ENCODE peak calls at places on chromosomes 11 and 22, in nine cellular contexts. R, E, G, Y, I, F, K, H and S are unnamed samples.

GRCh38 chr11:130478204-130478701 is 29.8 kb downstream of the ADAMTS15 start:
- DNase-seq in F (peak; percentile 80), H (peak; percentile 89), Y (peak; percentile 47), R (no peak), K (no peak), I (peak; percentile 60), E (peak; percentile 95), G (no peak), S (peak; percentile 87)

GRCh38 chr11:20049231-20049630 is 111.0 kb downstream of the DBX1 start:
- DNase-seq in I (peak; percentile 15), Y (no peak), R (no peak), H (no peak), F (no peak), G (no peak), E (peak; percentile 39), K (no peak), S (no peak)

GRCh38 chr11:32081129-32081641 is 9.7 kb upstream of the RCN1 start:
- DNase-seq in G (no peak), Y (no peak), R (no peak), K (no peak), H (no peak), I (no peak), E (peak; percentile 34), F (no peak), S (no peak)

GRCh38 chr22:48449466-48450187 is 1378.0 kb downstream of the BRD1 start:
- DNase-seq in E (no peak), I (no peak), F (no peak), G (no peak), H (no peak), Y (no peak), R (no peak), K (no peak), S (no peak)

GRCh38 chr11:93689166-93689734 is 27.8 kb downstream of the CEP295 start:
- DNase-seq in E (no peak), Y (no peak), R (no peak), G (no peak), H (no peak), F (no peak), I (no peak), K (no peak), S (no peak)

GRCh38 chr11:120977470-120977869 is 46.4 kb upstream of the TBCEL start:
- DNase-seq in I (no peak), H (no peak), K (no peak), Y (no peak), F (no peak), G (no peak), E (no peak), R (no peak), S (no peak)

GRCh38 chr11:3824714-3825472 is 15.9 kb downstream of the RHOG start:
- DNase-seq in K (no peak), H (no peak), I (peak; percentile 98), Y (peak; percentile 73), R (no peak), E (peak; percentile 70), F (peak; percentile 66), G (peak; percentile 92), S (peak; percentile 81)

GRCh38 chr11:1295591-1295990 is 13.8 kb downstream of the TOLLIP start:
- DNase-seq in I (no peak), G (no peak), H (peak; percentile 20), K (no peak), E (no peak), F (no peak), Y (no peak), R (no peak), S (peak; percentile 68)

GRCh38 chr22:39454385-39454871 is 2.4 kb upstream of the MGAT3 start:
- DNase-seq in I (peak; percentile 79), Y (no peak), E (peak; percentile 74), F (no peak), H (no peak), K (no peak), G (no peak), R (no peak), S (no peak)

GRCh38 chr11:95375881-95376280 is 144.9 kb upstream of the SESN3 start:
- DNase-seq in K (no peak), I (no peak), E (peak; percentile 76), F (no peak), R (no peak), H (no peak), G (no peak), Y (no peak), S (no peak)

GRCh38 chr11:122746611-122747305 is 91.2 kb downstream of the UBASH3B start:
- DNase-seq in Y (no peak), H (no peak), E (no peak), G (no peak), K (no peak), R (no peak), F (no peak), I (no peak), S (no peak)

GRCh38 chr11:9823439-9823838 is 159.6 kb downstream of the SWAP70 start:
- DNase-seq in H (no peak), I (no peak), R (no peak), K (no peak), G (no peak), F (no peak), Y (no peak), E (no peak), S (no peak)

GRCh38 chr22:21681566-21682370 is 16.0 kb downstream of the PPIL2 start:
- DNase-seq in R (no peak), H (no peak), G (no peak), F (no peak), I (peak; percentile 32), K (no peak), Y (no peak), E (no peak), S (no peak)

GRCh38 chr22:32336185-32336603 is 21.5 kb upstream of the RFPL3 start:
- DNase-seq in G (no peak), E (no peak), R (no peak), I (peak; percentile 52), Y (no peak), F (no peak), K (no peak), H (no peak), S (no peak)

GRCh38 chr11:111777094-111778046 is 11.2 kb upstream of the PPP2R1B start:
- DNase-seq in E (peak; percentile 89), H (no peak), Y (peak; percentile 51), I (no peak), K (peak; percentile 52), F (no peak), G (peak; percentile 8), R (no peak), S (no peak)

GRCh38 chr11:68715685-68716084 is 31.3 kb downstream of the GAL start:
- DNase-seq in E (no peak), F (no peak), H (no peak), K (no peak), I (no peak), Y (no peak), R (no peak), G (no peak), S (no peak)

GRCh38 chr11:85827768-85828639 is 17.1 kb upstream of the SYTL2 start:
- DNase-seq in G (no peak), Y (no peak), I (no peak), H (no peak), E (peak; percentile 69), R (no peak), F (no peak), K (no peak), S (no peak)

GRCh38 chr11:23789938-23790371 is 706.9 kb upstream of the LUZP2 start:
- DNase-seq in H (no peak), Y (peak; percentile 50), G (no peak), I (no peak), K (no peak), R (no peak), E (peak; percentile 27), F (no peak), S (no peak)

GRCh38 chr22:46734830-46735453 is 3.1 kb downstream of the CERK start:
- DNase-seq in E (no peak), K (peak; percentile 56), G (no peak), I (no peak), Y (peak; percentile 59), H (no peak), R (no peak), F (no peak), S (no peak)

GRCh38 chr22:50267591-50268390 is 2.4 kb downstream of the MAPK11 start:
- DNase-seq in K (no peak), R (no peak), Y (peak; percentile 73), G (peak; percentile 66), H (peak; percentile 86), I (peak; percentile 84), E (peak; percentile 70), F (peak; percentile 77), S (no peak)
- TF ChIP-seq CTCF in K (peak; percentile 9), R (no peak), Y (no peak), G (no peak), H (no peak), I (peak; percentile 53), E (peak; percentile 25), F (no peak), S (peak; percentile 41)

GRCh38 chr11:44316388-44317240 is 6.7 kb upstream of the ALX4 start:
- DNase-seq in K (no peak), Y (no peak), F (no peak), I (peak; percentile 82), H (no peak), G (no peak), R (no peak), E (no peak), S (no peak)
- TF ChIP-seq CTCF in K (no peak), Y (no peak), F (peak; percentile 14), I (peak; percentile 46), H (no peak), G (no peak), R (no peak), E (peak; percentile 14), S (no peak)

GRCh38 chr11:5992604-5993251 is 5.9 kb upstream of the OR52L1 start:
- DNase-seq in K (no peak), G (no peak), I (no peak), E (peak; percentile 16), R (no peak), F (no peak), Y (peak; percentile 5), H (no peak), S (no peak)
- TF ChIP-seq CTCF in K (peak; percentile 49), G (peak; percentile 76), I (peak; percentile 86), E (peak; percentile 51), R (no peak), F (peak; percentile 45), Y (peak; percentile 15), H (no peak), S (peak; percentile 30)

DNA sequence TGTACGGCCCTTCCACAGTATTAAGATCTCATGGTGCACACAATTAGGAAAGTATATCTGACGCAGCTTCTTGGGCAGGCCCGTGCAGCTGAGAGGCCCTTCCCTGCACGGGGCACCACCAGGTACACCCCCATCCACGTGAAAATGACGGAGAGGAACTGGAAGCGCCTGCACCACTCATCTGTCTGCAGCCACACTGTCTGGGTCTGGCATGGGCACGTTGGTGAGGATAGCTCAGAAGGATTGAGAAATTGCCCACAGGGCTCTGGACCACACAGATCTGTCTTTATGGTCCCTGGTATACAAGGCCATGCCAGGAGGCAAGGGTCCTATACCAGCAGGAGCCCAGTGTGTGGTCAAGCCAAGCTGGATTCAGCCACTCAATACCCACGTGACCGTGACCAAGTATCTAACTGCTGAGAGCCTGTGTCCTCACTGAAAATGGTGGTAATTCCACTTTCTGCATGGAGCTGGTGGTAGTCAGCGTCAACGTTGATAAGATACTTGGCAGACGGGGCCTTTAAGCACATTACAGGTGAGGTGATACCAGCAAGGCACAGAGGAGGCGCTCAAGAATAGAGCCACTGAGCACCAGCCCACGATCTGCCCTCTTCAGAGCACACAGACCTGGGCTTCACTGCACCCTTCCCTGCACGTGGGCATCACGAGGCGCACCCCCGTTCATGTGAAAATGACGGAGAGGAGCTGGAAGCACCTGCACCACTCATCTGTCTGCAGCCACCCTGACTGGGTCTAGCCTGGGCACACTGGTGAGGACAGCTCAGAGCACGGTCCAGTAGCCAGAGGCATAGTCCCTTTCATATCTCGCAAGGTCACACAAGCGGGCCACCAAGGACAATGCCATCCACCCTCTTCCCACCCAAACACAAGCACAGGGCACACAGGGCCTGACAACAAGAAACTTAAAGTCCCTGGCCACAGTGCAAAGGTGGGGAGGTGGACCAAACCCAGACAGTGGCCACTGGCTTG is 28.4 kb downstream of the SHANK2 start:
- DNase-seq in H (no peak), G (no peak), Y (no peak), F (no peak), K (no peak), R (no peak), I (peak; percentile 66), E (no peak), S (no peak)
- TF ChIP-seq CTCF in H (no peak), G (no peak), Y (no peak), F (no peak), K (no peak), R (no peak), I (peak; percentile 51), E (no peak), S (no peak)